ENCODE peak calls at places on chromosomes 16 and 17, in six cellular contexts. M is fibroblast of mammary gland, I is A549, J is PC-3, L is thoracic aorta, Z is HCT116. V is an unnamed sample.

GRCh38 chr17:72760368-72760767 is 332.1 kb downstream of the SLC39A11 start:
- DNase-seq in M (peak; percentile 27), I (no peak), J (no peak), L (no peak), Z (no peak), V (no peak)

GRCh38 chr17:34287858-34288257 is 2.3 kb downstream of the CCL11 start:
- DNase-seq in M (no peak), I (no peak), J (no peak), L (no peak), Z (no peak), V (no peak)

GRCh38 chr17:59105852-59106462 is 723 bp downstream of the TRIM37 start:
- DNase-seq in M (peak; percentile 38), I (peak; percentile 67), J (peak; percentile 72), L (peak; percentile 5), Z (no peak), V (no peak)

GRCh38 chr17:73746314-73747073 is 102.2 kb upstream of the SDK2 start:
- DNase-seq in M (no peak), I (no peak), J (no peak), L (no peak), Z (no peak), V (no peak)

GRCh38 chr17:75343007-75343406 is 53.8 kb upstream of the SLC25A19 start:
- DNase-seq in M (no peak), I (no peak), J (no peak), L (no peak), Z (no peak), V (no peak)

GRCh38 chr17:2412561-2413021 is 11.7 kb upstream of the MNT start:
- DNase-seq in M (no peak), I (no peak), J (no peak), L (no peak), Z (no peak), V (no peak)

GRCh38 chr16:58614212-58614611 is 15.4 kb downstream of the CNOT1 start:
- DNase-seq in M (peak; percentile 90), I (no peak), J (peak; percentile 70), L (no peak), Z (no peak), V (peak; percentile 55)

GRCh38 chr17:77465358-77466041 is 324.7 kb downstream of the SEC14L1 start:
- DNase-seq in M (peak; percentile 65), I (no peak), J (peak; percentile 54), L (peak; percentile 27), Z (no peak), V (no peak)

GRCh38 chr17:63526861-63527260 is 3.7 kb downstream of the KCNH6 start:
- DNase-seq in M (no peak), I (no peak), J (no peak), L (no peak), Z (no peak), V (no peak)

GRCh38 chr17:43662432-43663141 is 865 bp upstream of the MEOX1 start:
- DNase-seq in M (no peak), I (no peak), J (no peak), L (no peak), Z (no peak), V (no peak)

GRCh38 chr17:64156670-64157069 is 26.7 kb upstream of the ERN1 start:
- DNase-seq in M (no peak), I (no peak), J (no peak), L (no peak), Z (no peak), V (no peak)

GRCh38 chr17:32361270-32361669 is 11.3 kb downstream of the ZNF207 start:
- DNase-seq in M (no peak), I (no peak), J (no peak), L (no peak), Z (no peak), V (no peak)

GRCh38 chr17:21076242-21076641 is 33.4 kb upstream of the USP22 start:
- DNase-seq in M (no peak), I (no peak), J (no peak), L (no peak), Z (no peak), V (no peak)

GRCh38 chr16:71658771-71659170 is 32.8 kb downstream of the MARVELD3 start:
- DNase-seq in M (no peak), I (no peak), J (no peak), L (no peak), Z (no peak), V (no peak)

GRCh38 chr17:50109207-50109606 is 14.1 kb downstream of the PDK2 start:
- DNase-seq in M (no peak), I (no peak), J (no peak), L (no peak), Z (no peak), V (no peak)

GRCh38 chr17:7475764-7476422 is 3.5 kb downstream of the ZBTB4 start:
- DNase-seq in M (peak; percentile 74), I (no peak), J (no peak), L (no peak), Z (no peak), V (no peak)

GRCh38 chr17:71741836-71742235 is 379.0 kb upstream of the SOX9 start:
- DNase-seq in M (no peak), I (no peak), J (no peak), L (no peak), Z (no peak), V (no peak)

GRCh38 chr16:29710227-29711219 is 31.5 kb downstream of the QPRT start:
- DNase-seq in M (peak; percentile 79), I (peak; percentile 66), J (peak; percentile 68), L (no peak), Z (peak; percentile 56), V (peak; percentile 40)

GRCh38 chr17:48840441-48840840 is 9.6 kb downstream of the CALCOCO2 start:
- DNase-seq in M (no peak), I (no peak), J (no peak), L (no peak), Z (no peak), V (no peak)
- H3K4me3 ChIP-seq in M (no peak overlapping the region), I (no peak overlapping the region), J (no peak overlapping the region), L (peak overlapping the region; percentile 63), Z (no peak overlapping the region), V (no peak overlapping the region)

DNA sequence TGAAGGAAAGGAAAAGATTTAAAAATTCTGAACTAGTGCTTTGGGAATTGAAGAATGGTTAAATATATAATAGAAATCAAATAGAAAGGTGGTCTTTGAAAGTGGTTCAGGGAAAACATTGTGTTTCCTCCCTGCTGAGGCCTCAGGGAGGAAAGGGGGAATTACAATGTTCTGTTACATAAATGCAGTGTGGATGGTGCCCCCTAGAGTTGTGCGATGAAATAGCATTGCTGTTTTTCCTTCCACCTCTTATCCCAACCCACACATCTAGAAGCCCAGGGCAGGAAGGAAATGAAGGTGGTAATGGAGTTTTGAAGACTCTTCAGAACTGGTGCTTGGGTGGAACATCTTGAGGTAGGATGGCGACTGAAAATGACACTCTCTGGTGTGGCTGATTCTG is 6.4 kb upstream of the TOX3 start:
- DNase-seq in M (no peak), I (no peak), J (no peak), L (no peak), Z (no peak), V (no peak)
- TF ChIP-seq CTCF in M (no peak), I (peak; percentile 32), J (no peak), L (no peak), Z (peak; percentile 46), V (no peak)

DNA sequence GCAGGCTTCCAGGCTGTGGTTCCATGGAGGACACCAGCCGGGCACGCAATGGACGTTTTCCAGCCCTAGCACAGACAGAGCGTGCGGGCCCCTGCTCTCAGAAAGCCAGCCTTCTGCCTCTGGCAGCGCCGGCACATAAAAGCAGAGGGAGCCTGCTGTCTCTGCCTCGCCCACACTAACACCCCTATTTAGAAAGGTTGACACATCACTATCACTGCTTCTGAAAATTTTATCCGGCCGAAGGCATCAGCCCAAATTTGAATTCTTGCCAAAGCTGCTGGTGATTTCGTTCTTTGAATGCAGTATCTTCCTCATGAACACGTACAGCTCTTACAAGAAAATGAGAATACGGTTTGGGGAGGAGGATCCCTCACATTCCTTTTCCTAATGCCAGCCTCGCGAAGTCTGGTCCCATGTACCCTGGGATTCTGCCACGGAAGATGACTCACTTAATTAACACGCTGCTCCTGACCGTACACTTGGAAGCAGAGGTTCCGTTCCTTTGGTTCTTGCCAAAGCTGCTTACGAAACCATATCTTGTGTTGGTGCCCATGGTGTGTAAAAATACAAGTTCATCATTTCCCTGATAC is 1.3 kb upstream of the RAB11FIP3 start:
- DNase-seq in M (peak; percentile 98), I (peak; percentile 64), J (peak; percentile 76), L (peak; percentile 83), Z (no peak), V (peak; percentile 99)
- H3K4me3 ChIP-seq in M (peak overlapping the region; percentile 46), I (peak overlapping the region; percentile 72), J (peak overlapping the region; percentile 70), L (peak overlapping the region; percentile 82), Z (peak overlapping the region; percentile 43), V (peak overlapping the region; percentile 35)

GRCh38 chr17:61284174-61284573 is 115.5 kb upstream of the TBX2 start:
- DNase-seq in M (peak; percentile 86), I (no peak), J (peak; percentile 57), L (no peak), Z (no peak), V (peak; percentile 89)

GRCh38 chr17:61283043-61283442 is 116.6 kb upstream of the TBX2 start:
- DNase-seq in M (no peak), I (no peak), J (no peak), L (no peak), Z (no peak), V (no peak)

GRCh38 chr17:61285483-61286320 is 113.9 kb upstream of the TBX2 start:
- DNase-seq in M (peak; percentile 99), I (no peak), J (peak; percentile 22), L (no peak), Z (no peak), V (peak; percentile 95)

GRCh38 chr17:61286449-61286848 is 113.2 kb upstream of the TBX2 start:
- DNase-seq in M (no peak), I (no peak), J (no peak), L (no peak), Z (no peak), V (no peak)

GRCh38 chr17:61284746-61285145 is 114.9 kb upstream of the TBX2 start:
- DNase-seq in M (no peak), I (no peak), J (no peak), L (no peak), Z (no peak), V (no peak)
- TF ChIP-seq CTCF in M (no peak), I (no peak), J (no peak), L (no peak), Z (no peak), V (no peak)

GRCh38 chr17:66540131-66540781 is 237.8 kb downstream of the PRKCA start:
- DNase-seq in M (peak; percentile 95), I (no peak), J (peak; percentile 85), L (no peak), Z (no peak), V (no peak)
- H3K4me3 ChIP-seq in M (peak overlapping the region; percentile 9), I (no peak overlapping the region), J (no peak overlapping the region), L (no peak overlapping the region), Z (no peak overlapping the region), V (peak overlapping the region; percentile 8)

DNA sequence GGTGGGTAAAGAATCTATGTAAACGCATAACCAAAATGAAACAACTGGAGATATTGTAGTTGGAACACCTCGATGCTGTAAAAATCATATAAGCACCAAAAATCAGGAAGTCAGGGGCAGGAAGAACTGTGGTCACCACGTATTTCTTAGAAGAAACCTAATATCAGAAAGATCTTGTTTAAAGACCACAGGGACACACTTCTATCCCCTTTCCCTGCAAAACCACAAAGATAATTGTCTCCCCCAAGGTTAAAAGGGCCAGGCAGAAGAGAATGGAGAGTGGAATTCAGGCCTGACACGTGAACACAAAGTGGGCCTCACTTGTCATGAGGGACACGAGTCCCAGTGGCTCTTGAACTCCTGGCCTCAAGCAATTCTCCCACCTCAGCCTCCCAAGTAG is 68.1 kb downstream of the GSG1L start:
- DNase-seq in M (no peak), I (no peak), J (no peak), L (no peak), Z (no peak), V (no peak)
- TF ChIP-seq CTCF in M (no peak), I (no peak), J (no peak), L (no peak), Z (no peak), V (no peak)